ENCODE peak calls at places on chromosomes 6 and 20, in six cellular contexts. K is heart left ventricle, X is hepatocyte, U is SK-N-SH, R is A549, J is fibroblast of lung. Y is an unnamed sample.

GRCh38 chr6:116278853-116279231 is 888 bp downstream of the TSPYL1 start:
- DNase-seq in K (peak), X (no peak), U (peak), R (no peak), J (peak), Y (no peak)

GRCh38 chr6:45423111-45423900 is 45.6 kb upstream of the SUPT3H start:
- DNase-seq in K (peak), X (peak), U (peak), R (no peak), J (no peak), Y (no peak)

GRCh38 chr6:43798688-43799444 is 28.9 kb downstream of the VEGFA start:
- DNase-seq in K (peak), X (peak), U (peak), R (peak), J (peak), Y (no peak)

GRCh38 chr20:3734111-3734843 is 1.8 kb downstream of the HSPA12B start:
- DNase-seq in K (peak), X (peak), U (no peak), R (no peak), J (no peak), Y (no peak)

GRCh38 chr6:83707829-83708545 is 914 bp downstream of the SNAP91 start:
- DNase-seq in K (no peak), X (peak), U (peak), R (no peak), J (peak), Y (no peak)

GRCh38 chr6:154615483-154616025 is 105.1 kb upstream of the CNKSR3 start:
- DNase-seq in K (peak), X (peak), U (peak), R (peak), J (peak), Y (no peak)

GRCh38 chr20:6583134-6583738 is 184.2 kb upstream of the BMP2 start:
- DNase-seq in K (peak), X (peak), U (peak), R (peak), J (peak), Y (no peak)

GRCh38 chr20:2156666-2157624 is 55.3 kb downstream of the STK35 start:
- DNase-seq in K (no peak), X (no peak), U (no peak), R (no peak), J (no peak), Y (no peak)

GRCh38 chr6:154425034-154425433 is 68.4 kb upstream of the IPCEF1 start:
- DNase-seq in K (no peak), X (no peak), U (peak), R (no peak), J (no peak), Y (no peak)

GRCh38 chr20:61865353-61865752 is 200.3 kb downstream of the TAF4 start:
- DNase-seq in K (no peak), X (no peak), U (no peak), R (no peak), J (no peak), Y (no peak)

GRCh38 chr6:36788768-36789167 is 50.5 kb downstream of the CPNE5 start:
- DNase-seq in K (no peak), X (no peak), U (no peak), R (no peak), J (peak), Y (no peak)

GRCh38 chr6:144195671-144196070 is 45.4 kb downstream of the STX11 start:
- DNase-seq in K (no peak), X (no peak), U (no peak), R (no peak), J (peak), Y (no peak)

GRCh38 chr6:153003294-153003645 is 761 bp upstream of the MTRF1L start:
- DNase-seq in K (no peak), X (peak), U (peak), R (no peak), J (no peak), Y (no peak)

GRCh38 chr6:41489284-41489851 is 56.8 kb upstream of the FOXP4 start:
- DNase-seq in K (no peak), X (peak), U (peak), R (no peak), J (peak), Y (no peak)

GRCh38 chr6:85673198-85674139 is 30.8 kb upstream of the SYNCRIP start:
- DNase-seq in K (no peak), X (no peak), U (no peak), R (no peak), J (peak), Y (no peak)

GRCh38 chr6:136703331-136703846 is 88.9 kb downstream of the MAP3K5 start:
- DNase-seq in K (no peak), X (no peak), U (no peak), R (no peak), J (no peak), Y (no peak)

DNA sequence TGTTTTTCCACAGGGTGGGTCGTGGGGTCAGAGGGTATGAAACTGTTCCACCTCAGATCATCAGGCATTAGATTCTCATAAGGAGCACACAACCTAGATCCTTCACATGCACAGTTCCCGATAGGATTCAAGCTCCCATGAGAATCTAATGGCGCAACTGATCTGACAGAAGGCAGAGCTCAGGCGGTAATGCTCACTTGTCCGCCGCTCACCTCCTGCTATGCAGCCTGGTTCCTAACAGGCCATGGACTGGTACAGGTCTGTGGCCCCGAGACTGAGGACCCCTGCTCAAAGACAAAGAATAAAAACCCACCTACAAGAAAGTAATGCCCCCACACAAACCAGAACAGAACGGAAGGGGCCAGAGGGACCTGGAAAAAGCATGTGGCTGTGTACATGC is 76.1 kb upstream of the SNX9 start:
- DNase-seq in K (no peak), X (no peak), U (no peak), R (no peak), J (no peak), Y (no peak)
- H3K4me3 ChIP-seq in K (no peak), X (no peak), U (no peak), R (no peak), J (no peak), Y (no peak)

GRCh38 chr20:25317351-25318075 is 69.6 kb downstream of the PYGB start:
- DNase-seq in K (no peak), X (no peak), U (no peak), R (no peak), J (no peak), Y (no peak)
- H3K27ac ChIP-seq in K (no peak), X (no peak), U (no peak), R (peak), J (no peak), Y (no peak)

DNA sequence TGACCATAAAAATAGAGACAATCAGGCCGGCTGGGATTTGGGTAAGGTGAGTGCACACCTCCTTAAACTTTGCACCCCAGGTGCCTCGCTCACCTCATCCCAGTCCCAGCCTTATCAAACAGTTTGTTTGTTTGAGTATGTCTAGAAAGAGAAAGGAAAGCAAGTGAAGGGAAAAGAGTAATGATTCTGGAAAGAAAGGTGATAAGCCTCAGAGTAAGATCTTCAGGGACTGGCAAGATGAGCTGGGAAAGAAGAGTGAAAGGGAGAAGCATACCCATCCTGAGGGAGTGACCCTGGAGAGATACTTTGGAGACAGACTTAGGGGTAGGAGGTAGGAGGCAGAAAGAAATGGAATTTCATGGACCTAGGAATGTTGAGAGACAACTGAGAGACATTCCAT is 1.7 kb downstream of the TAP2 start:
- DNase-seq in K (no peak), X (no peak), U (no peak), R (no peak), J (no peak), Y (peak)
- H3K4me3 ChIP-seq in K (no peak), X (no peak), U (no peak), R (no peak), J (no peak), Y (no peak)

DNA sequence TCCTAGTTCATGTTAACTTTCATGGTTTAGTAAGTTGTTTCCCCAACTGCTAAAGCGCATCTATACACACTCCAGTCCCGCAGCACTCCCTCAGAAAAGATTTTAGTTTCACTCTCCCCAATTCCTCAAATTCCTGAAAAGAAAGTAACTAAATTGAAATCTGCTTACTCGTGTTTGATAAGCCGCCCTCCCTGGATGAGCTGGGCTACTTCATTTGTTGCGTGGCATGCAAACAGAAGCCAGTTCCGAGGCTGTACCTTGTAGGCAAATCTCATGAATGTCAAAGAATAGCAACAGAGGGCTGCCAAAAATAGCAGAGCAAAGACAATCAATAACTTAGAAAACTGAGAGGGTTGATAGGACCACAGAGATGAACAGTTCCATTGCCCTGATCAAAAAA is 16.9 kb downstream of the MPC1 start:
- DNase-seq in K (no peak), X (no peak), U (no peak), R (no peak), J (no peak), Y (no peak)
- H3K27ac ChIP-seq in K (peak), X (no peak), U (no peak), R (no peak), J (no peak), Y (peak)

DNA sequence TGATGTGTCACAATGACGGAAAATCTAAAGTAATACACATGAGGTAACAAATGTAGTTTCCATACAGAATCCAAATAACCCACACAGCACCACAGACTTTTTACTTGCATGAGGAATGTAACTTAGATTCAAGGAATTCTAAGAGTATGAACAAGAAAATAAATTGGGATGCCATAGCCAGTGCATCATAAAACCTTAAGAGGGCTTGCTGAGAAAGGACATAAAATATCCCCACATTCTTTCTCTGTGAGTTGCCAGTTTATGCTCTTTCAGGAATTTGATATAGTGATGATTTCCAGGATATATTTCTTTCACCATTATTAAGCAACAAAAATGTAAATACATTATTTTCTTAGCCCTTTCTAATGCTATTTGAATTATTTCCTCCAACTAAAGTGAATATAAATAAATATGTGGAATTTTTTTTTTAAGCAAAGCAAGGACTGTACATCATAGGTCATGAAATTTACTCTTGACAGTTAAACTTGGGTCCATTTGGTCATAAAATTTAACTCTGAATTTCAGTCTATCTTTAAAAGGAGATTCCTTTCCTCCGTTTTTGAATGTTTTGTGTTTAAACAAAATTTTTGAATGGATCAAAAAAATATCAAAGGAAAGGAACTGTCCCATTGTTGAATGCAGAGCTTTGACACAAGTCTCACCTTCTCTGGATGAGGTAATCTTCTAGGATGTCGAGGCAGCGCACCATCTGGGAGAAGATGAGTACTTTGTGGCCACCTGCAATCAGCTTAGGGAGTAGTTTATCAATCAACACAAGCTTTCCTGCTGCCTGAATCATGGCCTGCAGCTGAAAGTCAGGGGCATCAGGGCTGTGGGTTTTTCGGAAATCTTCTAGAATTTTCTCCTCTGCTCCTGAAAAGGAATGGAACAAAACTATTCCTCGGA is 116.3 kb upstream of the EMILIN3 start:
- DNase-seq in K (no peak), X (no peak), U (no peak), R (no peak), J (peak), Y (no peak)
- H3K4me3 ChIP-seq in K (no peak), X (no peak), U (no peak), R (no peak), J (no peak), Y (no peak)

Y was measured in esophagus muscularis mucosa.